ENCODE peak calls at places on chromosomes 12 and 14, in eight cellular contexts. T is hepatocyte; C is upper lobe of right lung; N is sigmoid colon; E is prostate gland; X is fibroblast of lung; A is SJSA1; K is effector memory CD4-positive, alpha-beta T cell. M is an unnamed sample. For H3K9me3, the result is how much of the 10 kb centered on the place peaks cover.

GRCh38 chr14:69263364-69263763 is 3.4 kb downstream of the GALNT16 start:
- DNase-seq in C (no peak), A (no peak), K (no peak), X (peak), N (peak), T (no peak), E (no peak), M (no peak)

GRCh38 chr12:64826234-64826633 is 1.8 kb downstream of the TBC1D30 start:
- DNase-seq in A (no peak), K (no peak), N (no peak), E (peak), T (peak), C (peak), X (peak), M (peak)

GRCh38 chr14:60922050-60922449 is 58.8 kb downstream of the TRMT5 start:
- DNase-seq in N (no peak), E (no peak), C (no peak), A (no peak), X (peak), K (no peak), T (no peak), M (no peak)

GRCh38 chr12:24991209-24992049 is 42.5 kb upstream of the BCAT1 start:
- DNase-seq in A (no peak), C (no peak), N (no peak), X (peak), T (peak), K (no peak), E (peak), M (peak)

GRCh38 chr12:89273525-89273924 is 78.8 kb downstream of the DUSP6 start:
- DNase-seq in X (no peak), N (no peak), T (no peak), E (no peak), C (no peak), A (no peak), K (no peak), M (no peak)

GRCh38 chr12:40672650-40673319 is 19.5 kb upstream of the CNTN1 start:
- DNase-seq in E (no peak), N (no peak), K (no peak), T (no peak), C (no peak), A (no peak), X (no peak), M (no peak)

GRCh38 chr14:29930283-29930682 is 2.6 kb upstream of the PRKD1 start:
- DNase-seq in C (no peak), X (peak), E (no peak), K (no peak), T (no peak), A (no peak), N (no peak), M (peak)

GRCh38 chr12:7108042-7108927 is 729 bp downstream of the C1RL start:
- DNase-seq in N (peak), X (peak), C (peak), K (peak), A (peak), E (peak), T (peak), M (peak)

GRCh38 chr12:114676142-114676741 is 7.7 kb downstream of the TBX3 start:
- DNase-seq in C (no peak), K (no peak), E (no peak), N (no peak), T (no peak), A (no peak), X (no peak), M (no peak)

GRCh38 chr14:102893452-102893851 is 29.0 kb upstream of the AMN start:
- DNase-seq in X (peak), C (peak), K (no peak), E (no peak), T (peak), N (peak), A (peak), M (peak)

GRCh38 chr12:128524439-128524838 is 257.5 kb downstream of the TMEM132C start:
- DNase-seq in A (no peak), E (no peak), X (no peak), T (no peak), C (no peak), N (no peak), K (no peak), M (no peak)

GRCh38 chr12:105462336-105462735 is 131.8 kb downstream of the C12orf75 start:
- DNase-seq in C (no peak), T (no peak), A (no peak), E (no peak), N (no peak), X (no peak), K (no peak), M (no peak)

GRCh38 chr12:90091809-90092208 is 383.2 kb upstream of the ATP2B1 start:
- DNase-seq in E (no peak), C (no peak), A (no peak), N (no peak), X (no peak), T (no peak), K (no peak), M (no peak)

GRCh38 chr14:100440207-100440631 is 117.1 kb downstream of the SLC25A47 start:
- DNase-seq in E (peak), A (no peak), X (peak), T (peak), K (peak), C (peak), N (peak), M (peak)

GRCh38 chr14:61329478-61330051 is 8.2 kb downstream of the PRKCH start:
- DNase-seq in T (no peak), X (no peak), N (no peak), E (no peak), A (no peak), C (no peak), K (no peak), M (no peak)

GRCh38 chr14:68619805-68620574 is 172.9 kb downstream of the ZFP36L1 start:
- DNase-seq in A (no peak), X (peak), K (no peak), N (no peak), E (no peak), T (peak), C (no peak), M (no peak)

GRCh38 chr14:47921133-47921532 is 245.7 kb upstream of the MDGA2 start:
- DNase-seq in E (no peak), C (no peak), N (no peak), T (no peak), K (no peak), A (no peak), X (no peak), M (no peak)

GRCh38 chr12:71683633-71684032 is 2.2 kb upstream of the TMEM19 start:
- DNase-seq in C (no peak), N (no peak), A (no peak), X (no peak), K (no peak), T (no peak), E (no peak), M (no peak)

GRCh38 chr12:38903596-38903995 is 1.8 kb downstream of the CPNE8 start:
- DNase-seq in A (no peak), T (no peak), K (no peak), C (no peak), E (no peak), N (no peak), X (no peak), M (no peak)

GRCh38 chr14:59349154-59349772 is 115.9 kb downstream of the GPR135 start:
- DNase-seq in K (no peak), C (no peak), N (no peak), A (no peak), X (no peak), E (no peak), T (no peak), M (no peak)

GRCh38 chr12:31504625-31505222 is 86.2 kb downstream of the DENND5B start:
- DNase-seq in C (no peak), N (no peak), E (no peak), A (no peak), K (no peak), T (no peak), X (no peak), M (no peak)

GRCh38 chr14:72745546-72745945 is 148.4 kb downstream of the DPF3 start:
- DNase-seq in C (no peak), N (no peak), K (no peak), T (no peak), A (peak), X (peak), E (peak), M (no peak)

GRCh38 chr14:101900253-101900652 is 64.1 kb upstream of the DYNC1H1 start:
- DNase-seq in A (no peak), E (no peak), C (no peak), N (no peak), K (no peak), T (no peak), X (no peak), M (no peak)

GRCh38 chr14:98834119-98834518 is 437.9 kb downstream of the BCL11B start:
- DNase-seq in X (no peak), A (no peak), K (no peak), N (no peak), C (no peak), T (no peak), E (no peak), M (no peak)

GRCh38 chr14:22124071-22124613 is 450.5 kb upstream of the OR4E1 start:
- DNase-seq in T (no peak), C (no peak), N (no peak), A (no peak), E (no peak), K (no peak), X (no peak), M (no peak)

GRCh38 chr12:16612647-16613046 is 6.7 kb upstream of the LMO3 start:
- DNase-seq in A (no peak), N (no peak), K (no peak), T (no peak), X (no peak), E (no peak), C (no peak), M (no peak)

GRCh38 chr12:292186-292585 is 29.6 kb upstream of the SLC6A13 start:
- DNase-seq in K (no peak), N (no peak), C (no peak), E (no peak), A (no peak), X (peak), T (no peak), M (no peak)

GRCh38 chr12:54723653-54724256 is 75.6 kb upstream of the DCD start:
- DNase-seq in C (no peak), X (peak), N (no peak), T (no peak), E (no peak), A (no peak), K (peak), M (peak)

GRCh38 chr12:130087222-130087621 is 75.0 kb upstream of the FZD10 start:
- DNase-seq in X (no peak), K (no peak), A (no peak), T (no peak), N (no peak), E (no peak), C (no peak), M (no peak)

GRCh38 chr14:102280376-102280962 is 24.5 kb downstream of the MOK start:
- DNase-seq in K (no peak), N (no peak), A (peak), X (peak), C (no peak), T (no peak), E (no peak), M (no peak)

GRCh38 chr12:4148418-4149056 is 125.0 kb upstream of the CCND2 start:
- DNase-seq in C (peak), T (no peak), E (no peak), A (no peak), X (no peak), N (peak), K (peak), M (peak)

GRCh38 chr14:49297102-49297501 is 289.1 kb downstream of the RPS29 start:
- DNase-seq in X (no peak), N (no peak), K (no peak), E (no peak), A (no peak), C (no peak), T (no peak), M (no peak)

GRCh38 chr12:104057771-104058197 is 6.5 kb upstream of the HCFC2 start:
- DNase-seq in N (no peak), X (no peak), K (no peak), E (no peak), T (no peak), C (no peak), A (no peak), M (peak)

DNA sequence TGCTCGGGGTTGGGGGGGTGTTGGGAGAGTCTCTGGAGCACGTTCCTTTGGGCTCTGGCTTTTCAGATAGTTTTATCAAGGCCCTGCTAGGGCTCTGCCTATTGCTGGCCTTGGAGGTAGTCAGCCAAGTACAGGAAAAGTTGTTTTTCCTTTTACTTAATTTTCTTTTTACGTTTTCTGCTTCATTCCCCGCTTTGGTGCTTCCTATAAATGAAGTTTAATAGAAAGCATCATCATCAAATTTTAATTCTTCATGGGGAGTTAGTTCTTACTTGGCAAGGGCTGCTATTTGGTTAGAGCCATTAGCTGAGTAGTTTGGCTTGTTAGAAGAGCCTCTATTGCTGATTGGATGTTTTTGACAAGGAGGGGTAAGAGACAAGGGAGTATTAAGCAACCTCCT is 15.1 kb upstream of the ADAM21 start:
- DNase-seq in N (no peak), C (no peak), E (no peak), X (no peak), A (no peak), K (no peak), T (no peak), M (no peak)
- H3K9me3 ChIP-seq in N (under half), C (under half), E (under half), X (under half), A (under half), K (under half), T (under half), M (under half)

DNA sequence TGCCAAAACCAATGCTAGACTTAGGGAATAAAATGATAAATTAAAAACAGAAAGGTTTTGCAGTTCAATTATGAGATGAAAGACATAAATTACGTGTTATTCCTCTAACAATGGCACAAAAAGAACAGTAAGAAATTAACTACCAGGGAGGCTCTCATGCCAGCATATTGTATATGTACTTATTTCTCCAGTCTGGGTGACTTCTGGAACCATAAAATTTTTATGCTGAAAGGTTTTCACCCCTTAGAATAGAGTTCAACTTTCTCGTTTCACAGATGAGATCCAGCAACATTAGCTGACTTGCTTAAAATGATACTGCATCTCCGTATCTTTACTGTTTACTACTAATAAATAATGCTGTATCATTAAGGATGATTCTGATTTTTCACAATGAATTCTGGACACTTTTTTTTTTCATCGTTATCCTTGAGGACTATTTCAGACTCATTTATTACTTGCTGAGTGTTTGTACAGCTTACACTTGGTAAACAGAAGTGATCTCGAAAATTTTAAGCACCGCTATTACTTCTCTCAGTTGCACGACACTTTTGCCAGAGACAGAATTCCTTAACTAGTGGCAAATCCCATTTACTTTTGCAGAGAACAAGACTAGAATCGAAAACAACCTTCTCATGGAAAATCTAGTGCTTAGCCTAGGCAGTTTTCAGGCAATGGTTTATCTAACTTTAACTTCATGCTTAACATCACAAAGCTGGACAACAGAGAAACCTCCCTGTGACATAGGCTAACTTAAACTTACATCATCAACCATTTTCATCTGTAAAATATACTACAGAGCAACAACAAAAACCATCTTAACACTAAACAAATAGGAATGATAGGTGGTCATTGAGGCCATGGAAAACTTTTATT is 2.7 kb downstream of the RSRC2 start:
- DNase-seq in X (no peak), A (no peak), C (no peak), T (no peak), K (no peak), N (no peak), E (no peak), M (no peak)
- H3K27ac ChIP-seq in X (peak), A (no peak), C (no peak), T (peak), K (no peak), N (peak), E (peak), M (no peak)

GRCh38 chr12:118102070-118102469 is 1.7 kb downstream of the VSIG10 start:
- DNase-seq in A (no peak), C (no peak), E (no peak), N (no peak), X (peak), T (peak), K (no peak), M (peak)
- H3K4me3 ChIP-seq in A (no peak), C (no peak), E (no peak), N (no peak), X (no peak), T (no peak), K (no peak), M (no peak)

DNA sequence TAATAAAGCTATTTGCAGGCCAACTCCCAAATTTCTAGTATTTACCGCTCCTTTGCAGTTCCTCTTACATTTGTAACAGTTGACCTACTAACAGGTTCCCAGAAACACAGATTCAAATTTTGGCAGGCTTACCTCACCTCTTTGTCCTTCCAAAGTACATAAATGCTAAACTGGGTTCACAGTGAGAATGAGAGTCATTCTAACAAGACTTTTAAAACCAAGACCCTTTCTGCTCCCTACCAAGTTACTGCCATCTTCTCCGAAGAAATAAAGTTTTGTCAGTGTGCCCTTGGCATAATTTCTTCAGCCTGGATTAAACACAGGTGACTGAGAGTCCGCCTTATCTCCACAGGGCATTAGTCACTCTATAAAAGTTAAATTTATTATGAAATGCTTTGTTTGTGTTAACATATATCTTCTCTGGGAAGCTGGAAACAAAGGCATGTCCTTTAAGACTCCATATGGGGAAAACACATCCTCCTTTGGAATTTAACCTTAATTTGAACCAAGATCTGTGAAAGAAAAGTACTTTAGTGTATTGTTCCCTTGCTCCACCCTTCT is 28.2 kb downstream of the FOXA1 start:
- DNase-seq in A (no peak), E (peak), X (peak), C (no peak), T (peak), N (no peak), K (no peak), M (peak)
- H3K9me3 ChIP-seq in A (under half), E (under half), X (under half), C (under half), T (under half), N (under half), K (under half), M (under half)

GRCh38 chr12:132828706-132829534 is at the start of gene GOLGA3:
- DNase-seq in C (peak), E (peak), X (peak), A (peak), N (peak), K (peak), T (peak), M (peak)

GRCh38 chr12:132835076-132835870 is 6.6 kb upstream of the GOLGA3 start:
- DNase-seq in E (no peak), T (no peak), C (no peak), X (no peak), A (no peak), N (no peak), K (no peak), M (no peak)

GRCh38 chr12:132833341-132833740 is 4.7 kb upstream of the GOLGA3 start:
- DNase-seq in A (no peak), X (no peak), E (no peak), T (no peak), K (no peak), N (no peak), C (no peak), M (no peak)

GRCh38 chr12:132834181-132834711 is 5.6 kb upstream of the GOLGA3 start:
- DNase-seq in X (no peak), A (no peak), C (no peak), K (no peak), T (no peak), E (no peak), N (no peak), M (peak)

DNA sequence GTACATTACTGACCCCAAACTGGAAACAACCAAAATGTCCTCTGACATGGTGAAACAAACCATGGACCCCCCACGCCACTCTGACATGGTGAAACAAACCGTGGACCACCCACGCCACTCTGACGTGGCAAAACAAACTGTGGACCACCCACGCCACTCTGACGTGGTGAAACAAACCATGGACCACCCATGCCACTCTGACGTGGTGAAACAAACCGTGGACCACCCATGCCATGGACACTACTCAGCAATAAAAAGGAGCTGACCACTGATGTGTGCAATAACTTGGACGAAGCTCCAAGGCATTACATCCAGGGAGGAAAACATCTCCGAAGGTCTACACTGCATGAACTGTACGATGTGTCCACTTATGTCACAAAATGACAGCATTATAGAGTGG is 3.1 kb upstream of the GOLGA3 start:
- DNase-seq in A (peak), C (no peak), K (no peak), N (no peak), T (no peak), E (no peak), X (no peak), M (no peak)
- H3K27ac ChIP-seq in A (peak), C (no peak), K (no peak), N (no peak), T (no peak), E (no peak), X (no peak), M (no peak)

GRCh38 chr12:42222724-42223123 is 15.3 kb downstream of the YAF2 start:
- DNase-seq in C (no peak), A (no peak), E (no peak), X (no peak), N (no peak), T (no peak), K (no peak), M (no peak)

GRCh38 chr12:42216737-42217136 is 21.3 kb downstream of the YAF2 start:
- DNase-seq in K (no peak), A (no peak), T (no peak), N (no peak), X (no peak), E (no peak), C (no peak), M (no peak)

DNA sequence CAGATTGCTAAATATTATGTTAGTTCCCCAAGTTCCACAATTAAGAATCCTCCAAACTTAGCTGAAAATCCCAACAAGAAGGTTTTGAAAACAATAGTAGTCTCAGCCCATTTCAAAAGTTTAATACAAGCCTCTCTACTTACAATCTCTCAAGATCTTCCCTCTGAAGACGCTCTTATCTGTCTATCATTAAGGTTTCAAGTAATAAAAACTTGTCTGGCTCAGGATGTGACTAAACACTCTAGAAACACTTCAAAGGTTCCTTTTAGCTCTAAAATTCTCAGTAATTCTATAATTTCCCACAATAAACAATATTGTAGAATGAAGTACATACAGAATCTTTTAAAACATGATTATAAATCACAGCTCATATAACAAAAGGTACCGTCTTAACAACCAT is 16.3 kb downstream of the YAF2 start:
- DNase-seq in A (no peak), K (no peak), T (no peak), E (no peak), C (no peak), N (no peak), X (no peak), M (no peak)
- H3K4me3 ChIP-seq in A (no peak), K (no peak), T (no peak), E (no peak), C (no peak), N (no peak), X (no peak), M (no peak)

M was measured in small intestine.